ENCODE peak calls at places on chromosome 10, in five cellular contexts. F is adipocyte, S is psoas muscle, K is Peyer's patch, U is lower lobe of right lung. Y is an unnamed sample.

GRCh38 chr10:70334526-70335245 is 47.7 kb downstream of the LRRC20 start:
- DNase-seq in F (no peak), K (no peak), S (no peak), U (no peak), Y (no peak)

GRCh38 chr10:18607503-18607902 is 43.9 kb downstream of the NSUN6 start:
- DNase-seq in K (peak; percentile 73), U (no peak), S (no peak), F (peak; percentile 89), Y (peak; percentile 85)

GRCh38 chr10:128437786-128438350 is 311.6 kb upstream of the MKI67 start:
- DNase-seq in F (no peak), K (no peak), S (no peak), U (no peak), Y (no peak)

GRCh38 chr10:76429331-76429625 is 997.9 kb downstream of the LRMDA start:
- DNase-seq in S (no peak), U (no peak), F (no peak), K (no peak), Y (no peak)

GRCh38 chr10:120735773-120736371 is 115.3 kb upstream of the WDR11 start:
- DNase-seq in U (no peak), F (peak; percentile 61), S (no peak), K (no peak), Y (no peak)

GRCh38 chr10:110496553-110497437 is 912 bp upstream of the DUSP5 start:
- DNase-seq in U (no peak), F (peak; percentile 45), K (no peak), S (no peak), Y (no peak)

GRCh38 chr10:33661580-33662269 is 327.3 kb upstream of the NRP1 start:
- DNase-seq in K (peak; percentile 64), U (peak; percentile 83), F (peak; percentile 79), S (peak; percentile 73), Y (peak; percentile 75)

GRCh38 chr10:110138197-110138812 is 69.1 kb upstream of the MXI1 start:
- DNase-seq in F (peak; percentile 85), K (no peak), U (no peak), S (no peak), Y (peak; percentile 35)

GRCh38 chr10:77872151-77872946 is 54.2 kb downstream of the DLG5 start:
- DNase-seq in F (peak; percentile 17), U (no peak), K (no peak), S (peak; percentile 52), Y (peak; percentile 34)

GRCh38 chr10:52400564-52400963 is 86.5 kb downstream of the DKK1 start:
- DNase-seq in U (no peak), K (no peak), S (no peak), F (peak; percentile 39), Y (peak; percentile 41)

GRCh38 chr10:77131214-77131613 is 506.4 kb downstream of the KCNMA1 start:
- DNase-seq in F (no peak), S (no peak), U (no peak), K (no peak), Y (peak; percentile 57)

GRCh38 chr10:17984056-17984455 is 32.3 kb downstream of the SLC39A12 start:
- DNase-seq in S (no peak), U (no peak), K (no peak), F (peak; percentile 70), Y (peak; percentile 80)

GRCh38 chr10:17428616-17429097 is 25.7 kb downstream of the ST8SIA6 start:
- DNase-seq in K (peak; percentile 71), U (no peak), S (no peak), F (no peak), Y (no peak)

GRCh38 chr10:97000487-97001182 is 168.5 kb downstream of the LCOR start:
- DNase-seq in K (peak; percentile 74), S (no peak), U (no peak), F (no peak), Y (no peak)

GRCh38 chr10:106175760-106176377 is 988.6 kb downstream of the SORCS1 start:
- DNase-seq in S (no peak), K (no peak), U (no peak), F (peak; percentile 58), Y (no peak)

GRCh38 chr10:110081914-110082313 is 74.1 kb downstream of the ADD3 start:
- DNase-seq in U (no peak), S (no peak), F (peak; percentile 18), K (no peak), Y (peak; percentile 70)

GRCh38 chr10:11015371-11015934 is 2.2 kb upstream of the CELF2 start:
- DNase-seq in U (no peak), S (no peak), F (no peak), K (no peak), Y (no peak)

GRCh38 chr10:21510218-21511070 is 15.0 kb downstream of the SKIDA1 start:
- DNase-seq in K (no peak), U (no peak), S (no peak), F (peak; percentile 36), Y (no peak)

GRCh38 chr10:124294811-124295770 is 123.6 kb downstream of the OAT start:
- DNase-seq in K (peak; percentile 31), U (no peak), F (no peak), S (no peak), Y (no peak)

GRCh38 chr10:127535802-127536515 is 13.2 kb upstream of the NPS start:
- DNase-seq in U (no peak), F (no peak), S (no peak), K (no peak), Y (no peak)

GRCh38 chr10:124339951-124340760 is 78.6 kb downstream of the OAT start:
- DNase-seq in F (peak; percentile 98), S (no peak), U (no peak), K (peak; percentile 46), Y (peak; percentile 13)

GRCh38 chr10:79285315-79286185 is 61.7 kb upstream of the PPIF start:
- DNase-seq in K (peak; percentile 61), U (no peak), S (no peak), F (no peak), Y (no peak)

GRCh38 chr10:46006219-46006618 is 24.2 kb downstream of the NCOA4 start:
- DNase-seq in U (no peak), S (no peak), K (no peak), F (peak; percentile 61), Y (peak; percentile 80)

GRCh38 chr10:113060221-113061053 is 110.4 kb downstream of the TCF7L2 start:
- DNase-seq in K (no peak), U (peak; percentile 55), S (peak; percentile 64), F (peak; percentile 24), Y (no peak)

GRCh38 chr10:132186488-132187413 is at the start of gene DPYSL4:
- DNase-seq in S (no peak), K (no peak), U (no peak), F (peak; percentile 71), Y (no peak)

GRCh38 chr10:23199768-23200511 is 7.8 kb downstream of the PTF1A start:
- DNase-seq in F (no peak), K (no peak), U (no peak), S (no peak), Y (no peak)

GRCh38 chr10:29619273-29619672 is 15.5 kb downstream of the SVIL start:
- DNase-seq in S (no peak), U (no peak), K (no peak), F (peak; percentile 90), Y (peak; percentile 61)
- H3K4me3 ChIP-seq in S (peak overlapping the region; percentile 57), U (no peak overlapping the region), K (no peak overlapping the region), F (no peak overlapping the region), Y (no peak overlapping the region)

GRCh38 chr10:47164126-47164799 is 135.7 kb upstream of the GDF10 start:
- DNase-seq in K (no peak), S (no peak), U (no peak), F (peak; percentile 89), Y (peak; percentile 84)

GRCh38 chr10:47165168-47165710 is 134.8 kb upstream of the GDF10 start:
- DNase-seq in U (no peak), S (no peak), K (no peak), F (no peak), Y (no peak)

GRCh38 chr10:47166405-47166777 is 133.6 kb upstream of the GDF10 start:
- DNase-seq in F (no peak), S (peak; percentile 26), K (no peak), U (no peak), Y (no peak)

GRCh38 chr10:47164800-47165128 is 135.2 kb upstream of the GDF10 start:
- DNase-seq in F (no peak), S (no peak), K (no peak), U (no peak), Y (peak; percentile 14)

GRCh38 chr10:47165711-47166404 is 134.1 kb upstream of the GDF10 start:
- DNase-seq in F (peak; percentile 88), K (peak; percentile 70), S (peak; percentile 76), U (peak; percentile 80), Y (peak; percentile 44)
- H3K4me3 ChIP-seq in F (peak overlapping the region; percentile 65), K (peak overlapping the region; percentile 27), S (peak overlapping the region; percentile 26), U (peak overlapping the region; percentile 35), Y (no peak overlapping the region)

GRCh38 chr10:48606530-48607355 is 1.9 kb upstream of the ARHGAP22 start:
- DNase-seq in U (no peak), S (peak; percentile 48), K (peak; percentile 54), F (peak; percentile 96), Y (peak; percentile 95)
- H3K4me3 ChIP-seq in U (no peak overlapping the region), S (no peak overlapping the region), K (no peak overlapping the region), F (no peak overlapping the region), Y (no peak overlapping the region)

GRCh38 chr10:122019414-122019975 is 30.5 kb downstream of the TACC2 start:
- DNase-seq in F (no peak), K (peak; percentile 88), S (no peak), U (peak; percentile 81), Y (no peak)
- H3K4me3 ChIP-seq in F (no peak overlapping the region), K (peak overlapping the region; percentile 24), S (peak overlapping the region; percentile 51), U (peak overlapping the region; percentile 25), Y (no peak overlapping the region)

GRCh38 chr10:133400624-133401424 is 6.9 kb downstream of the MTG1 start:
- DNase-seq in S (no peak), K (peak; percentile 40), F (no peak), U (no peak), Y (no peak)
- H3K4me3 ChIP-seq in S (no peak overlapping the region), K (no peak overlapping the region), F (no peak overlapping the region), U (no peak overlapping the region), Y (no peak overlapping the region)

Y was measured in astrocyte.